ENCODE peak calls at places on chromosomes 6 and 20, in six cellular contexts. One of them, this sample, is unnamed.

GRCh38 chr20:9515761-9516657 is 1.6 kb downstream of the LAMP5 start:
- DNase-seq in CD8-positive, alpha-beta memory T cell: no peak
- DNase-seq in NCI-H510A: peak; percentile 22
- DNase-seq in posterior vena cava: no peak
- DNase-seq in amniotic stem cell: no peak
- DNase-seq in stimulated activated CD8-positive, alpha-beta memory T cell treated with anti-CD3 and anti-CD28 coated beads, Interleukin-12 subunit alpha, Interleukin-12 subunit beta, amount 100 ng/mL, for 4 hours: no peak
- DNase-seq in this sample: peak; percentile 33

GRCh38 chr20:43590036-43590391 is 723 bp upstream of the IFT52 start:
- DNase-seq in amniotic stem cell: no peak
- DNase-seq in NCI-H510A: no peak
- DNase-seq in stimulated activated CD8-positive, alpha-beta memory T cell treated with anti-CD3 and anti-CD28 coated beads, Interleukin-12 subunit alpha, Interleukin-12 subunit beta, amount 100 ng/mL, for 4 hours: no peak
- DNase-seq in CD8-positive, alpha-beta memory T cell: no peak
- DNase-seq in posterior vena cava: no peak
- DNase-seq in this sample: peak; percentile 33

GRCh38 chr20:42338274-42339172 is 720.3 kb upstream of the CHD6 start:
- DNase-seq in posterior vena cava: no peak
- DNase-seq in amniotic stem cell: no peak
- DNase-seq in CD8-positive, alpha-beta memory T cell: no peak
- DNase-seq in stimulated activated CD8-positive, alpha-beta memory T cell treated with anti-CD3 and anti-CD28 coated beads, Interleukin-12 subunit alpha, Interleukin-12 subunit beta, amount 100 ng/mL, for 4 hours: no peak
- DNase-seq in NCI-H510A: no peak
- DNase-seq in this sample: no peak

GRCh38 chr20:45410887-45411286 is 2.8 kb downstream of the DBNDD2 start:
- DNase-seq in posterior vena cava: no peak
- DNase-seq in amniotic stem cell: no peak
- DNase-seq in CD8-positive, alpha-beta memory T cell: no peak
- DNase-seq in NCI-H510A: no peak
- DNase-seq in stimulated activated CD8-positive, alpha-beta memory T cell treated with anti-CD3 and anti-CD28 coated beads, Interleukin-12 subunit alpha, Interleukin-12 subunit beta, amount 100 ng/mL, for 4 hours: no peak
- DNase-seq in this sample: no peak

GRCh38 chr20:24676353-24676977 is 207.0 kb downstream of the SYNDIG1 start:
- DNase-seq in amniotic stem cell: no peak
- DNase-seq in CD8-positive, alpha-beta memory T cell: no peak
- DNase-seq in NCI-H510A: no peak
- DNase-seq in posterior vena cava: peak; percentile 55
- DNase-seq in stimulated activated CD8-positive, alpha-beta memory T cell treated with anti-CD3 and anti-CD28 coated beads, Interleukin-12 subunit alpha, Interleukin-12 subunit beta, amount 100 ng/mL, for 4 hours: no peak
- DNase-seq in this sample: no peak

GRCh38 chr6:119162134-119162761 is 83.8 kb upstream of the FAM184A start:
- DNase-seq in NCI-H510A: no peak
- DNase-seq in posterior vena cava: no peak
- DNase-seq in stimulated activated CD8-positive, alpha-beta memory T cell treated with anti-CD3 and anti-CD28 coated beads, Interleukin-12 subunit alpha, Interleukin-12 subunit beta, amount 100 ng/mL, for 4 hours: no peak
- DNase-seq in CD8-positive, alpha-beta memory T cell: no peak
- DNase-seq in amniotic stem cell: no peak
- DNase-seq in this sample: no peak

GRCh38 chr20:39145921-39146320 is 183.8 kb downstream of the DHX35 start:
- DNase-seq in NCI-H510A: no peak
- DNase-seq in stimulated activated CD8-positive, alpha-beta memory T cell treated with anti-CD3 and anti-CD28 coated beads, Interleukin-12 subunit alpha, Interleukin-12 subunit beta, amount 100 ng/mL, for 4 hours: no peak
- DNase-seq in posterior vena cava: no peak
- DNase-seq in amniotic stem cell: no peak
- DNase-seq in CD8-positive, alpha-beta memory T cell: no peak
- DNase-seq in this sample: no peak

GRCh38 chr6:145155411-145155810 is 579.9 kb downstream of the EPM2A start:
- DNase-seq in amniotic stem cell: no peak
- DNase-seq in CD8-positive, alpha-beta memory T cell: no peak
- DNase-seq in NCI-H510A: no peak
- DNase-seq in stimulated activated CD8-positive, alpha-beta memory T cell treated with anti-CD3 and anti-CD28 coated beads, Interleukin-12 subunit alpha, Interleukin-12 subunit beta, amount 100 ng/mL, for 4 hours: no peak
- DNase-seq in posterior vena cava: no peak
- DNase-seq in this sample: no peak

GRCh38 chr20:3101737-3102574 is 17.4 kb upstream of the AVP start:
- DNase-seq in amniotic stem cell: no peak
- DNase-seq in CD8-positive, alpha-beta memory T cell: peak; percentile 25
- DNase-seq in NCI-H510A: no peak
- DNase-seq in posterior vena cava: no peak
- DNase-seq in stimulated activated CD8-positive, alpha-beta memory T cell treated with anti-CD3 and anti-CD28 coated beads, Interleukin-12 subunit alpha, Interleukin-12 subunit beta, amount 100 ng/mL, for 4 hours: no peak
- DNase-seq in this sample: no peak

GRCh38 chr6:137402143-137402542 is 92.1 kb downstream of the OLIG3 start:
- DNase-seq in posterior vena cava: no peak
- DNase-seq in NCI-H510A: no peak
- DNase-seq in CD8-positive, alpha-beta memory T cell: no peak
- DNase-seq in amniotic stem cell: no peak
- DNase-seq in stimulated activated CD8-positive, alpha-beta memory T cell treated with anti-CD3 and anti-CD28 coated beads, Interleukin-12 subunit alpha, Interleukin-12 subunit beta, amount 100 ng/mL, for 4 hours: no peak
- DNase-seq in this sample: no peak

GRCh38 chr6:124512431-124512830 is 449.8 kb upstream of the RNF217 start:
- DNase-seq in stimulated activated CD8-positive, alpha-beta memory T cell treated with anti-CD3 and anti-CD28 coated beads, Interleukin-12 subunit alpha, Interleukin-12 subunit beta, amount 100 ng/mL, for 4 hours: no peak
- DNase-seq in posterior vena cava: no peak
- DNase-seq in amniotic stem cell: no peak
- DNase-seq in CD8-positive, alpha-beta memory T cell: no peak
- DNase-seq in NCI-H510A: no peak
- DNase-seq in this sample: no peak

This sample was measured in iPS-NIHi11.